ENCODE peak calls at places on chromosomes 12 and 14, in four cellular contexts. V is WTC11, K is AG09309, N is mammary epithelial cell. L is an unnamed sample.

GRCh38 chr12:13254311-13254710 is 57.8 kb downstream of the EMP1 start:
- DNase-seq in V (no peak), K (no peak), N (no peak), L (no peak)

GRCh38 chr12:29157486-29157946 is 8.4 kb downstream of the FAR2 start:
- DNase-seq in V (no peak), K (peak), N (peak), L (no peak)

GRCh38 chr14:71266994-71267636 is 359.9 kb downstream of the PCNX1 start:
- DNase-seq in V (no peak), K (peak), N (peak), L (no peak)

GRCh38 chr12:118641249-118641648 is 264.9 kb downstream of the SUDS3 start:
- DNase-seq in V (no peak), K (no peak), N (no peak), L (no peak)

GRCh38 chr12:121138284-121138683 is 5.6 kb downstream of the P2RX7 start:
- DNase-seq in V (no peak), K (no peak), N (no peak), L (no peak)

GRCh38 chr14:74089251-74090020 is 4.7 kb downstream of the LIN52 start:
- DNase-seq in V (no peak), K (no peak), N (no peak), L (no peak)

GRCh38 chr14:20191396-20191795 is 700 bp downstream of the OR11G2 start:
- DNase-seq in V (no peak), K (no peak), N (no peak), L (no peak)

GRCh38 chr12:120394483-120395367 is 25.8 kb upstream of the MSI1 start:
- DNase-seq in V (peak), K (no peak), N (peak), L (peak)

GRCh38 chr12:96258451-96258933 is 64.3 kb downstream of the ELK3 start:
- DNase-seq in V (no peak), K (peak), N (peak), L (no peak)

GRCh38 chr12:120677765-120678473 is 9.0 kb upstream of the MLEC start:
- DNase-seq in V (no peak), K (no peak), N (peak), L (no peak)

GRCh38 chr12:28110329-28110728 is 79.9 kb upstream of the CCDC91 start:
- DNase-seq in V (no peak), K (no peak), N (no peak), L (no peak)
- TF ChIP-seq CTCF in V (no peak), K (no peak), N (no peak), L (no peak)

DNA sequence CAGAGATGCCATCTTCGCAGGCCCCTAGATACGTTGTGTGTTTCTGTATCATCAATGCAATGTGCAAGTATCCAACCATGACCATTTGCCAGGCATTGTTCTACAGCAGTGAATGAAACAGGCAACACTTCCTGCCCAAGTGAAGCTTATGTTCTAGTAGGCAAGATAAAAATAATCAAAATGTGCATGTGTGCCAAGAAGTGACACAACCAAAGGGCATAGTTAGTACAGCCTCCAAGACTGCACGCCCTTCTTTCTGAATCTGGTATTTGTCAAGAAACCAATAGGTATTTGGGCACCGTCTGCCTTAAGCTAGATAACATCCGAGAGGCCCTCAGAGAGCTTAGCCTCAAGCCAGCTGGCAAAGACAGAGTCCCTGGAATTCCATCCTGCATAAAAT is 152.0 kb downstream of the TMEM132C start:
- DNase-seq in V (no peak), K (no peak), N (no peak), L (no peak)
- TF ChIP-seq CTCF in V (no peak), K (no peak), N (no peak), L (no peak)

GRCh38 chr12:57459750-57460400 is at the start of gene GLI1:
- DNase-seq in V (peak), K (no peak), N (no peak), L (no peak)

GRCh38 chr12:57460457-57461325 is 1.1 kb downstream of the GLI1 start:
- DNase-seq in V (peak), K (no peak), N (no peak), L (peak)

GRCh38 chr12:57458665-57459054 is 925 bp upstream of the GLI1 start:
- DNase-seq in V (no peak), K (no peak), N (no peak), L (no peak)

GRCh38 chr12:57461326-57461903 is 1.8 kb downstream of the GLI1 start:
- DNase-seq in V (peak), K (no peak), N (peak), L (peak)

GRCh38 chr12:57459055-57459749 is 383 bp upstream of the GLI1 start:
- DNase-seq in V (peak), K (peak), N (peak), L (peak)
- TF ChIP-seq CTCF in V (peak), K (peak), N (peak), L (peak)

DNA sequence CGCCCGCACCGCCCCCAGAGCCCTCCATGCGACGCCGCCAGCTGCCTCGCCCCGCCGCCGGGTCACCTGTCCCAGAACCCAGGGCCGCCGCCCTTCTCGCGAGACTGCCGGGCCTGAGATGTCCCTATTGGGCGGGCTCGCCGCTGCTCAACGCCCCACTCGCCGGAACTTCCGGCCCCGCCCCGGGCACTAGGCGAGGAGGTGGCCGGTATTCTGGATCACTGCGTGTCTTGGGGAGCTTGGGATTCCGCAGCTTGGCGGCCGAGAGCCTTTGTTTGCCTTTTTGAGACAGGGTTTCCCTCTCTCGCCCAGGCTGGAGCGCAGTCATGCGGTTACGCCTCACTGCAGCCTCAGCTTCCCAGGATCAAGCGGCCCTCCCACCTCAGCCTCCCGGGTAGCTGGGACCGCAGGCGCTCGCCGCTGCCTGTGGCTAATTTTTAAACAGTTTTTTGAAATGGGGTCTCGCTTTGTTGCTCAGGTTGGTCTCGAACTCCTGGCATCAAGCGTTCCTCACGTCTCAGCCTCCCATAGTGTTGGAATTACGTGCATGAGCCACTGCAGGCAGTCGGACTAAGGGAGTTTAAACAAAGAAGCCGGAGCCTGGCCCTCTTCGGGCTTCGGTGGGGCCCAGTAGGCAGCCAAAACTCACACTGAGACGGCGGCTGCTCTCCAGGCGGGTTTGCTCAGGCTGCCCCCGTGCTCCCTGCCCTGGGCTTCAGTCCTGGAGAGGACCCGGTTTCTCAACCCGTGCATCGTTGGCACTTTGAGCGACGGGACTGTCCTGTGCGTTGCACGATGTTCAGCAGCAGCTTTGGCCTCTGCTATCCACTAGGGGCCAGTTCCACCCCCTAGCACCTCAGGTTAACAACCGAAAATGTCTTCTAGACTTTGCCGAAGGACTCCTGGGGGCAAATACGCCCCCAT is at the start of gene SLC15A4:
- DNase-seq in V (peak), K (peak), N (peak), L (peak)
- TF ChIP-seq CTCF in V (no peak), K (peak), N (no peak), L (no peak)

GRCh38 chr12:27969901-27970390 is 2.6 kb downstream of the PTHLH start:
- DNase-seq in V (peak), K (no peak), N (peak), L (peak)
- TF ChIP-seq CTCF in V (no peak), K (peak), N (no peak), L (no peak)

GRCh38 chr14:90107789-90108188 is 46.0 kb downstream of the KCNK13 start:
- DNase-seq in V (no peak), K (no peak), N (no peak), L (no peak)

GRCh38 chr14:90114554-90114953 is 52.8 kb downstream of the KCNK13 start:
- DNase-seq in V (no peak), K (no peak), N (no peak), L (no peak)

GRCh38 chr14:90111895-90112534 is 50.2 kb downstream of the KCNK13 start:
- DNase-seq in V (no peak), K (no peak), N (peak), L (no peak)

GRCh38 chr14:90105756-90106155 is 44.0 kb downstream of the KCNK13 start:
- DNase-seq in V (no peak), K (no peak), N (no peak), L (no peak)

DNA sequence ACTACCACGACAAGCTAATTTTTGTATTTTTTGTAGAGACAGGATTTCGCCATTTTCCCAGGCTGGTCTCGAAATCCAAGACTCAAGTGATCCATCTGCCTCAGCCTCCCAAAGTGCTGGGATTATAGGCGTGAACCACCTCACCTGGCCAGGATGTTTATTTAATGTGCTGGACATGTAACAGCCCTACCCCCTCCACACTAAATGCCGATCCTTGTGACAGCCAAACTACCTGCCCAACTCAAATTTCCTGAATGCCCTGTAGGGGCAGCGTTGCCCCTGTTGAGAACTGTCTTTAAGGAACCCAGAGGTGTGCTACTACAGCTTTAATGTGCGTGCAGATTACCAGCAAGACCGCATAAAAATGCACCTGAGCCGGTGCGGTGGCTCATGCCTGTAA is 48.1 kb downstream of the KCNK13 start:
- DNase-seq in V (peak), K (no peak), N (no peak), L (peak)
- TF ChIP-seq CTCF in V (no peak), K (peak), N (peak), L (peak)

L was measured in glutamatergic neuron.